ENCODE peak calls at places on chromosomes 5 and 9, in seven cellular contexts. One of them, this sample, is unnamed.

GRCh38 chr9:36064448-36065037 is 27.8 kb downstream of the RECK start:
- DNase-seq in MM.1S: peak; percentile 59
- DNase-seq in brain microvascular endothelial cell: peak; percentile 33
- DNase-seq in HFFc6: peak; percentile 9
- DNase-seq in IMR-90: peak; percentile 63
- DNase-seq in transverse colon: no peak
- DNase-seq in HFF-Myc: no peak
- DNase-seq in this sample: no peak

GRCh38 chr5:170251462-170251861 is 18.7 kb downstream of the C5orf58 start:
- DNase-seq in MM.1S: no peak
- DNase-seq in brain microvascular endothelial cell: no peak
- DNase-seq in HFFc6: no peak
- DNase-seq in IMR-90: no peak
- DNase-seq in transverse colon: no peak
- DNase-seq in HFF-Myc: no peak
- DNase-seq in this sample: no peak

GRCh38 chr9:126965077-126965476 is 50.5 kb downstream of the RALGPS1 start:
- DNase-seq in MM.1S: no peak
- DNase-seq in brain microvascular endothelial cell: no peak
- DNase-seq in HFFc6: no peak
- DNase-seq in IMR-90: no peak
- DNase-seq in transverse colon: no peak
- DNase-seq in HFF-Myc: no peak
- DNase-seq in this sample: no peak

GRCh38 chr5:71695561-71695960 is 23.5 kb upstream of the CARTPT start:
- DNase-seq in MM.1S: no peak
- DNase-seq in brain microvascular endothelial cell: no peak
- DNase-seq in HFFc6: no peak
- DNase-seq in IMR-90: no peak
- DNase-seq in transverse colon: no peak
- DNase-seq in HFF-Myc: no peak
- DNase-seq in this sample: no peak

GRCh38 chr9:18343799-18344198 is 130.2 kb upstream of the ADAMTSL1 start:
- DNase-seq in MM.1S: no peak
- DNase-seq in brain microvascular endothelial cell: peak; percentile 40
- DNase-seq in HFFc6: no peak
- DNase-seq in IMR-90: peak; percentile 68
- DNase-seq in transverse colon: no peak
- DNase-seq in HFF-Myc: no peak
- DNase-seq in this sample: no peak

GRCh38 chr5:50726475-50727148 is 60.2 kb downstream of the PARP8 start:
- DNase-seq in MM.1S: no peak
- DNase-seq in brain microvascular endothelial cell: no peak
- DNase-seq in HFFc6: no peak
- DNase-seq in IMR-90: no peak
- DNase-seq in transverse colon: no peak
- DNase-seq in HFF-Myc: no peak
- DNase-seq in this sample: no peak

GRCh38 chr5:128091579-128091978 is 8.0 kb downstream of the SLC12A2 start:
- DNase-seq in MM.1S: no peak
- DNase-seq in brain microvascular endothelial cell: no peak
- DNase-seq in HFFc6: no peak
- DNase-seq in IMR-90: no peak
- DNase-seq in transverse colon: no peak
- DNase-seq in HFF-Myc: no peak
- DNase-seq in this sample: no peak

GRCh38 chr5:8478308-8478707 is 609.4 kb downstream of the MTRR start:
- DNase-seq in MM.1S: no peak
- DNase-seq in brain microvascular endothelial cell: peak; percentile 23
- DNase-seq in HFFc6: no peak
- DNase-seq in IMR-90: no peak
- DNase-seq in transverse colon: no peak
- DNase-seq in HFF-Myc: no peak
- DNase-seq in this sample: no peak

GRCh38 chr5:111960466-111961215 is 203.6 kb upstream of the NREP start:
- DNase-seq in MM.1S: no peak
- DNase-seq in brain microvascular endothelial cell: no peak
- DNase-seq in HFFc6: peak; percentile 47
- DNase-seq in IMR-90: peak; percentile 63
- DNase-seq in transverse colon: no peak
- DNase-seq in HFF-Myc: no peak
- DNase-seq in this sample: no peak

GRCh38 chr9:135850737-135851136 is 56.6 kb downstream of the CAMSAP1 start:
- DNase-seq in MM.1S: no peak
- DNase-seq in brain microvascular endothelial cell: peak; percentile 43
- DNase-seq in HFFc6: no peak
- DNase-seq in IMR-90: peak; percentile 48
- DNase-seq in transverse colon: no peak
- DNase-seq in HFF-Myc: no peak
- DNase-seq in this sample: no peak

GRCh38 chr9:36314740-36315139 is 56.5 kb upstream of the GNE start:
- DNase-seq in MM.1S: no peak
- DNase-seq in brain microvascular endothelial cell: no peak
- DNase-seq in HFFc6: no peak
- DNase-seq in IMR-90: no peak
- DNase-seq in transverse colon: no peak
- DNase-seq in HFF-Myc: no peak
- DNase-seq in this sample: no peak

GRCh38 chr5:87243161-87243877 is 24.4 kb upstream of the RASA1 start:
- DNase-seq in MM.1S: no peak
- DNase-seq in brain microvascular endothelial cell: peak; percentile 83
- DNase-seq in HFFc6: peak; percentile 75
- DNase-seq in IMR-90: peak; percentile 88
- DNase-seq in transverse colon: no peak
- DNase-seq in HFF-Myc: peak; percentile 14
- DNase-seq in this sample: peak; percentile 31

GRCh38 chr9:137453643-137454081 is 5.5 kb downstream of the NSMF start:
- DNase-seq in MM.1S: peak; percentile 43
- DNase-seq in brain microvascular endothelial cell: peak; percentile 53
- DNase-seq in HFFc6: peak; percentile 27
- DNase-seq in IMR-90: peak; percentile 58
- DNase-seq in transverse colon: peak; percentile 85
- DNase-seq in HFF-Myc: no peak
- DNase-seq in this sample: peak; percentile 48

GRCh38 chr5:142097681-142098080 is 10.9 kb upstream of the NDFIP1 start:
- DNase-seq in MM.1S: no peak
- DNase-seq in brain microvascular endothelial cell: no peak
- DNase-seq in HFFc6: peak; percentile 52
- DNase-seq in IMR-90: no peak
- DNase-seq in transverse colon: no peak
- DNase-seq in HFF-Myc: no peak
- DNase-seq in this sample: no peak

GRCh38 chr5:160961030-160961429 is 109.0 kb upstream of the ATP10B start:
- DNase-seq in MM.1S: no peak
- DNase-seq in brain microvascular endothelial cell: no peak
- DNase-seq in HFFc6: no peak
- DNase-seq in IMR-90: no peak
- DNase-seq in transverse colon: no peak
- DNase-seq in HFF-Myc: no peak
- DNase-seq in this sample: no peak

GRCh38 chr9:113542016-113542415 is 78.5 kb downstream of the RGS3 start:
- DNase-seq in MM.1S: no peak
- DNase-seq in brain microvascular endothelial cell: no peak
- DNase-seq in HFFc6: no peak
- DNase-seq in IMR-90: no peak
- DNase-seq in transverse colon: no peak
- DNase-seq in HFF-Myc: no peak
- DNase-seq in this sample: no peak

GRCh38 chr5:39760385-39761198 is 335.8 kb upstream of the DAB2 start:
- DNase-seq in MM.1S: no peak
- DNase-seq in brain microvascular endothelial cell: peak; percentile 96
- DNase-seq in HFFc6: peak; percentile 95
- DNase-seq in IMR-90: peak; percentile 94
- DNase-seq in transverse colon: no peak
- DNase-seq in HFF-Myc: peak; percentile 68
- DNase-seq in this sample: peak; percentile 88

GRCh38 chr9:35733109-35733541 is 659 bp downstream of the CREB3 start:
- DNase-seq in MM.1S: peak; percentile 59
- DNase-seq in brain microvascular endothelial cell: peak; percentile 52
- DNase-seq in HFFc6: peak; percentile 72
- DNase-seq in IMR-90: peak; percentile 75
- DNase-seq in transverse colon: peak; percentile 47
- DNase-seq in HFF-Myc: no peak
- DNase-seq in this sample: no peak

GRCh38 chr9:5551771-5552170 is 41.4 kb downstream of the PDCD1LG2 start:
- DNase-seq in MM.1S: no peak
- DNase-seq in brain microvascular endothelial cell: no peak
- DNase-seq in HFFc6: no peak
- DNase-seq in IMR-90: peak; percentile 11
- DNase-seq in transverse colon: no peak
- DNase-seq in HFF-Myc: no peak
- DNase-seq in this sample: no peak

GRCh38 chr5:112355058-112355685 is 63.9 kb downstream of the EPB41L4A start:
- DNase-seq in MM.1S: peak; percentile 42
- DNase-seq in brain microvascular endothelial cell: no peak
- DNase-seq in HFFc6: no peak
- DNase-seq in IMR-90: no peak
- DNase-seq in transverse colon: no peak
- DNase-seq in HFF-Myc: no peak
- DNase-seq in this sample: no peak

GRCh38 chr9:117394655-117395054 is 20.2 kb downstream of the ASTN2 start:
- DNase-seq in MM.1S: no peak
- DNase-seq in brain microvascular endothelial cell: no peak
- DNase-seq in HFFc6: no peak
- DNase-seq in IMR-90: no peak
- DNase-seq in transverse colon: no peak
- DNase-seq in HFF-Myc: no peak
- DNase-seq in this sample: no peak

GRCh38 chr5:128038641-128039040 is 44.9 kb upstream of the SLC12A2 start:
- DNase-seq in MM.1S: no peak
- DNase-seq in brain microvascular endothelial cell: peak; percentile 33
- DNase-seq in HFFc6: peak; percentile 67
- DNase-seq in IMR-90: peak; percentile 73
- DNase-seq in transverse colon: no peak
- DNase-seq in HFF-Myc: no peak
- DNase-seq in this sample: no peak

GRCh38 chr9:23779220-23779619 is 46.8 kb downstream of the ELAVL2 start:
- DNase-seq in MM.1S: no peak
- DNase-seq in brain microvascular endothelial cell: no peak
- DNase-seq in HFFc6: no peak
- DNase-seq in IMR-90: no peak
- DNase-seq in transverse colon: peak; percentile 29
- DNase-seq in HFF-Myc: no peak
- DNase-seq in this sample: no peak

GRCh38 chr9:126925876-126926275 is 11.3 kb downstream of the RALGPS1 start:
- DNase-seq in MM.1S: peak; percentile 53
- DNase-seq in brain microvascular endothelial cell: no peak
- DNase-seq in HFFc6: no peak
- DNase-seq in IMR-90: no peak
- DNase-seq in transverse colon: no peak
- DNase-seq in HFF-Myc: no peak
- DNase-seq in this sample: no peak

GRCh38 chr9:136626740-136627642 is 35.7 kb upstream of the EGFL7 start:
- DNase-seq in MM.1S: no peak
- DNase-seq in brain microvascular endothelial cell: no peak
- DNase-seq in HFFc6: no peak
- DNase-seq in IMR-90: no peak
- DNase-seq in transverse colon: peak; percentile 60
- DNase-seq in HFF-Myc: no peak
- DNase-seq in this sample: no peak

GRCh38 chr9:126809068-126809467 is 4.2 kb downstream of the ZBTB43 start:
- DNase-seq in MM.1S: no peak
- DNase-seq in brain microvascular endothelial cell: no peak
- DNase-seq in HFFc6: no peak
- DNase-seq in IMR-90: peak; percentile 79
- DNase-seq in transverse colon: no peak
- DNase-seq in HFF-Myc: no peak
- DNase-seq in this sample: no peak

GRCh38 chr5:88889165-88890069 is 6.4 kb upstream of the MEF2C start:
- DNase-seq in MM.1S: peak; percentile 89
- DNase-seq in brain microvascular endothelial cell: no peak
- DNase-seq in HFFc6: no peak
- DNase-seq in IMR-90: peak; percentile 13
- DNase-seq in transverse colon: peak; percentile 62
- DNase-seq in HFF-Myc: no peak
- DNase-seq in this sample: no peak

GRCh38 chr5:132203464-132203818 is 24.2 kb downstream of the P4HA2 start:
- DNase-seq in MM.1S: no peak
- DNase-seq in brain microvascular endothelial cell: no peak
- DNase-seq in HFFc6: peak; percentile 55
- DNase-seq in IMR-90: peak; percentile 56
- DNase-seq in transverse colon: no peak
- DNase-seq in HFF-Myc: no peak
- DNase-seq in this sample: no peak

GRCh38 chr9:128191406-128192046 is at the start of gene CIZ1:
- DNase-seq in MM.1S: peak; percentile 86
- DNase-seq in brain microvascular endothelial cell: peak; percentile 33
- DNase-seq in HFFc6: peak; percentile 43
- DNase-seq in IMR-90: peak; percentile 68
- DNase-seq in transverse colon: peak; percentile 85
- DNase-seq in HFF-Myc: no peak
- DNase-seq in this sample: peak; percentile 59

GRCh38 chr5:138792181-138792808 is 39.1 kb downstream of the CTNNA1 start:
- DNase-seq in MM.1S: no peak
- DNase-seq in brain microvascular endothelial cell: no peak
- DNase-seq in HFFc6: no peak
- DNase-seq in IMR-90: no peak
- DNase-seq in transverse colon: no peak
- DNase-seq in HFF-Myc: no peak
- DNase-seq in this sample: no peak

GRCh38 chr5:176647030-176647869 is at the start of gene TSPAN17:
- DNase-seq in MM.1S: peak; percentile 99
- DNase-seq in brain microvascular endothelial cell: peak; percentile 99
- DNase-seq in HFFc6: peak; percentile 99
- DNase-seq in IMR-90: peak; percentile 98
- DNase-seq in transverse colon: peak; percentile 100
- DNase-seq in HFF-Myc: peak; percentile 91
- DNase-seq in this sample: peak; percentile 97
- TF ChIP-seq CTCF in MM.1S: peak; percentile 34
- TF ChIP-seq CTCF in brain microvascular endothelial cell: peak; percentile 33
- TF ChIP-seq CTCF in HFFc6: peak; percentile 53
- TF ChIP-seq CTCF in IMR-90: peak; percentile 64
- TF ChIP-seq CTCF in transverse colon: peak; percentile 15
- TF ChIP-seq CTCF in HFF-Myc: peak; percentile 13
- TF ChIP-seq CTCF in this sample: peak; percentile 34

GRCh38 chr5:77620404-77620803 is 18.1 kb downstream of the OTP start:
- DNase-seq in MM.1S: peak; percentile 77
- DNase-seq in brain microvascular endothelial cell: no peak
- DNase-seq in HFFc6: no peak
- DNase-seq in IMR-90: no peak
- DNase-seq in transverse colon: no peak
- DNase-seq in HFF-Myc: no peak
- DNase-seq in this sample: no peak
- TF ChIP-seq CTCF in MM.1S: peak; percentile 41
- TF ChIP-seq CTCF in brain microvascular endothelial cell: no peak
- TF ChIP-seq CTCF in HFFc6: no peak
- TF ChIP-seq CTCF in IMR-90: no peak
- TF ChIP-seq CTCF in transverse colon: no peak
- TF ChIP-seq CTCF in HFF-Myc: no peak
- TF ChIP-seq CTCF in this sample: no peak

GRCh38 chr5:149951138-149951749 is 6.7 kb upstream of the PDE6A start:
- DNase-seq in MM.1S: no peak
- DNase-seq in brain microvascular endothelial cell: no peak
- DNase-seq in HFFc6: no peak
- DNase-seq in IMR-90: no peak
- DNase-seq in transverse colon: no peak
- DNase-seq in HFF-Myc: no peak
- DNase-seq in this sample: no peak
- TF ChIP-seq CTCF in MM.1S: no peak
- TF ChIP-seq CTCF in brain microvascular endothelial cell: peak; percentile 36
- TF ChIP-seq CTCF in HFFc6: peak; percentile 13
- TF ChIP-seq CTCF in IMR-90: no peak
- TF ChIP-seq CTCF in transverse colon: no peak
- TF ChIP-seq CTCF in HFF-Myc: no peak
- TF ChIP-seq CTCF in this sample: no peak

GRCh38 chr5:53123702-53124101 is 14.1 kb upstream of the MOCS2 start:
- DNase-seq in MM.1S: no peak
- DNase-seq in brain microvascular endothelial cell: no peak
- DNase-seq in HFFc6: no peak
- DNase-seq in IMR-90: peak; percentile 40
- DNase-seq in transverse colon: no peak
- DNase-seq in HFF-Myc: no peak
- DNase-seq in this sample: no peak
- TF ChIP-seq CTCF in MM.1S: no peak
- TF ChIP-seq CTCF in brain microvascular endothelial cell: no peak
- TF ChIP-seq CTCF in HFFc6: peak; percentile 78
- TF ChIP-seq CTCF in IMR-90: peak; percentile 41
- TF ChIP-seq CTCF in transverse colon: peak; percentile 6
- TF ChIP-seq CTCF in HFF-Myc: no peak
- TF ChIP-seq CTCF in this sample: peak; percentile 17

This sample was measured in AG09319.